ENCODE peak calls at places on chromosome 14, in four cellular contexts. A is activated effector memory CD4-positive, alpha-beta T cell treated with Interleukin-2 at 50 U/mL for 16 hours; I is NCI-H1092 treated with DMSO at 0.1 percent for 48 hours; Q is hypothalamus. F is an unnamed sample.

GRCh38 chr14:91573894-91574837 is 64.1 kb upstream of the PPP4R3A start:
- DNase-seq in I (peak), A (peak), Q (no peak), F (peak)

GRCh38 chr14:52328286-52328685 is 14.2 kb downstream of the PTGER2 start:
- DNase-seq in Q (no peak), I (no peak), A (no peak), F (no peak)

GRCh38 chr14:51507556-51508511 is 143.9 kb upstream of the FRMD6 start:
- DNase-seq in Q (peak), A (no peak), I (peak), F (no peak)

GRCh38 chr14:68798621-68799020 is 5.8 kb upstream of the ZFP36L1 start:
- DNase-seq in Q (no peak), I (no peak), A (no peak), F (no peak)

GRCh38 chr14:80587096-80587724 is 354.3 kb downstream of the CEP128 start:
- DNase-seq in A (no peak), I (peak), Q (no peak), F (no peak)

GRCh38 chr14:36859119-36859518 is 197.5 kb downstream of the PAX9 start:
- DNase-seq in A (no peak), Q (no peak), I (no peak), F (no peak)

GRCh38 chr14:103288076-103288766 is 45.8 kb upstream of the EIF5 start:
- DNase-seq in Q (no peak), A (no peak), I (no peak), F (no peak)

GRCh38 chr14:81765654-81766275 is 232.1 kb upstream of the SEL1L start:
- DNase-seq in A (no peak), Q (no peak), I (no peak), F (no peak)